ENCODE peak calls at places on chromosomes 3 and 15, in eight cellular contexts. K is astrocyte of the spinal cord, M is stomach, H is breast epithelium, O is vagina, V is AG09309, G is GM06990, A is kidney epithelial cell. N is an unnamed sample.

GRCh38 chr15:63600001-63600645 is 2.9 kb downstream of the FBXL22 start:
- DNase-seq in K (no peak), M (no peak), H (no peak), O (no peak), V (no peak), G (no peak), A (no peak), N (no peak)

GRCh38 chr3:148233403-148233802 is 464.3 kb upstream of the AGTR1 start:
- DNase-seq in K (peak), M (no peak), H (no peak), O (no peak), V (peak), G (no peak), A (no peak), N (no peak)

GRCh38 chr3:48788544-48789162 is 59.0 kb downstream of the PRKAR2A start:
- DNase-seq in K (no peak), M (no peak), H (no peak), O (no peak), V (no peak), G (no peak), A (no peak), N (peak)

GRCh38 chr15:66147440-66147839 is 106.1 kb downstream of the MEGF11 start:
- DNase-seq in K (no peak), M (no peak), H (no peak), O (no peak), V (no peak), G (no peak), A (no peak), N (peak)

GRCh38 chr15:31605467-31605931 is 278.9 kb downstream of the KLF13 start:
- DNase-seq in K (peak), M (no peak), H (no peak), O (no peak), V (no peak), G (no peak), A (no peak), N (peak)

GRCh38 chr15:98763179-98763578 is 114.8 kb downstream of the IGF1R start:
- DNase-seq in K (no peak), M (no peak), H (peak), O (no peak), V (no peak), G (no peak), A (no peak), N (no peak)

GRCh38 chr3:104438761-104439160 is 927.9 kb upstream of the ALCAM start:
- DNase-seq in K (no peak), M (no peak), H (no peak), O (no peak), V (no peak), G (no peak), A (no peak), N (no peak)

GRCh38 chr3:44003801-44004200 is 237.9 kb upstream of the TOPAZ1 start:
- DNase-seq in K (no peak), M (no peak), H (no peak), O (no peak), V (no peak), G (no peak), A (no peak), N (no peak)

GRCh38 chr3:34012102-34012461 is 213.7 kb downstream of the PDCD6IP start:
- DNase-seq in K (peak), M (no peak), H (no peak), O (no peak), V (peak), G (no peak), A (peak), N (no peak)

GRCh38 chr3:100004931-100005330 is 109.4 kb downstream of the FILIP1L start:
- DNase-seq in K (no peak), M (no peak), H (no peak), O (no peak), V (no peak), G (no peak), A (no peak), N (no peak)

GRCh38 chr15:59762558-59762957 is 73.4 kb upstream of the BNIP2 start:
- DNase-seq in K (no peak), M (no peak), H (no peak), O (no peak), V (no peak), G (no peak), A (no peak), N (no peak)

GRCh38 chr3:61634678-61635077 is 73.3 kb downstream of the PTPRG start:
- DNase-seq in K (no peak), M (no peak), H (no peak), O (no peak), V (no peak), G (no peak), A (no peak), N (no peak)

GRCh38 chr3:4999626-5000184 is 20.5 kb downstream of the BHLHE40 start:
- DNase-seq in K (no peak), M (no peak), H (peak), O (no peak), V (no peak), G (no peak), A (no peak), N (no peak)

GRCh38 chr3:64454179-64454578 is 228.9 kb upstream of the PRICKLE2 start:
- DNase-seq in K (peak), M (no peak), H (no peak), O (no peak), V (peak), G (no peak), A (no peak), N (no peak)

GRCh38 chr3:188915137-188915536 is 256.6 kb upstream of the TPRG1 start:
- DNase-seq in K (peak), M (no peak), H (no peak), O (no peak), V (no peak), G (no peak), A (no peak), N (no peak)

GRCh38 chr15:31975446-31976229 is 54.7 kb upstream of the CHRNA7 start:
- DNase-seq in K (no peak), M (no peak), H (no peak), O (no peak), V (no peak), G (no peak), A (no peak), N (no peak)

GRCh38 chr15:67735896-67736295 is 89.4 kb upstream of the SKOR1 start:
- DNase-seq in K (no peak), M (no peak), H (no peak), O (no peak), V (no peak), G (no peak), A (no peak), N (no peak)

GRCh38 chr15:74193905-74194304 is 8.7 kb downstream of the STRA6 start:
- DNase-seq in K (no peak), M (no peak), H (no peak), O (no peak), V (no peak), G (no peak), A (no peak), N (no peak)

GRCh38 chr3:49747792-49748480 is 24.2 kb upstream of the GMPPB start:
- DNase-seq in K (peak), M (no peak), H (no peak), O (no peak), V (peak), G (no peak), A (peak), N (no peak)

GRCh38 chr15:64636541-64636940 is 138.8 kb downstream of the RBPMS2 start:
- DNase-seq in K (no peak), M (no peak), H (no peak), O (no peak), V (no peak), G (no peak), A (no peak), N (no peak)

GRCh38 chr3:25581335-25581734 is 83.4 kb downstream of the TOP2B start:
- DNase-seq in K (no peak), M (no peak), H (no peak), O (no peak), V (no peak), G (no peak), A (no peak), N (no peak)

GRCh38 chr3:139797724-139798343 is 120.1 kb upstream of the NMNAT3 start:
- DNase-seq in K (peak), M (no peak), H (no peak), O (no peak), V (no peak), G (no peak), A (no peak), N (peak)

GRCh38 chr3:193826126-193826795 is 233.3 kb downstream of the OPA1 start:
- DNase-seq in K (peak), M (peak), H (peak), O (peak), V (no peak), G (no peak), A (peak), N (no peak)

GRCh38 chr15:91055548-91056331 is 33.3 kb upstream of the VPS33B start:
- DNase-seq in K (peak), M (peak), H (peak), O (peak), V (peak), G (no peak), A (peak), N (peak)

GRCh38 chr3:14047027-14047426 is 77.6 kb downstream of the CHCHD4 start:
- DNase-seq in K (no peak), M (no peak), H (no peak), O (no peak), V (no peak), G (no peak), A (no peak), N (no peak)

GRCh38 chr3:38644016-38644661 is 5.3 kb downstream of the SCN5A start:
- DNase-seq in K (no peak), M (peak), H (peak), O (no peak), V (no peak), G (no peak), A (no peak), N (no peak)

GRCh38 chr15:46365612-46366011 is 730.8 kb downstream of the SQOR start:
- DNase-seq in K (peak), M (no peak), H (no peak), O (no peak), V (peak), G (no peak), A (no peak), N (no peak)

GRCh38 chr3:50627407-50628051 is 10.6 kb downstream of the MAPKAPK3 start:
- DNase-seq in K (peak), M (peak), H (no peak), O (no peak), V (no peak), G (no peak), A (peak), N (no peak)

GRCh38 chr15:86915811-86916331 is 836.2 kb downstream of the AGBL1 start:
- DNase-seq in K (peak), M (no peak), H (no peak), O (no peak), V (peak), G (no peak), A (peak), N (peak)

GRCh38 chr3:99761415-99761981 is 56.2 kb upstream of the CMSS1 start:
- DNase-seq in K (no peak), M (no peak), H (no peak), O (no peak), V (no peak), G (no peak), A (no peak), N (no peak)

GRCh38 chr3:13528217-13528801 is 20.6 kb upstream of the FBLN2 start:
- DNase-seq in K (no peak), M (no peak), H (no peak), O (no peak), V (no peak), G (no peak), A (no peak), N (no peak)

GRCh38 chr15:61275901-61276300 is 46.8 kb upstream of the RORA start:
- DNase-seq in K (no peak), M (no peak), H (peak), O (no peak), V (no peak), G (no peak), A (no peak), N (no peak)

GRCh38 chr15:65833501-65834220 is 35.6 kb upstream of the RAB11A start:
- DNase-seq in K (no peak), M (peak), H (no peak), O (no peak), V (no peak), G (no peak), A (no peak), N (no peak)

GRCh38 chr15:45022871-45023658 is at the start of gene SORD:
- DNase-seq in K (peak), M (peak), H (peak), O (no peak), V (peak), G (peak), A (peak), N (peak)

GRCh38 chr3:23406576-23406975 is 203.4 kb downstream of the UBE2E2 start:
- DNase-seq in K (peak), M (no peak), H (no peak), O (no peak), V (no peak), G (no peak), A (no peak), N (no peak)

GRCh38 chr3:23404241-23404640 is 201.1 kb downstream of the UBE2E2 start:
- DNase-seq in K (no peak), M (no peak), H (no peak), O (no peak), V (no peak), G (no peak), A (no peak), N (no peak)

GRCh38 chr3:23402728-23403505 is 199.8 kb downstream of the UBE2E2 start:
- DNase-seq in K (peak), M (no peak), H (no peak), O (no peak), V (no peak), G (no peak), A (peak), N (peak)

DNA sequence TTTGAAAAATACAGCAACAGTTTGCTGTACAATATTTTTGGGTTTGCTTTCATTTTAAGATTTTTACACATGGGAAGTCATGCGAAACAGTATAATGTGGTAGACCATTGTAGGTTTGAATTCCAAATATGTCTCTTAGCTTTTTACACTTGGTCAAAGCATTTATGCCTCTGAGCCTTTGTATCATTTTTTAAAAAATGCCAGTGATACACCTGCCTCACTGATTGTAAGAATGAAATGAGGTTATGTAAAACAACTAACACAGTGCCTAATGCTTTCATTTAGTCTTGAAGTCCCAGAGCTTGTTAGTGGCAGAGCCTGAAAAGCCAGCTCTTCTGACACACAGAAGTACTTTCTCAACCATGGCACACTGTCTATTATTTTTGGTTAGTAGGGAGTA is 202.0 kb downstream of the UBE2E2 start:
- DNase-seq in K (no peak), M (no peak), H (no peak), O (no peak), V (no peak), G (no peak), A (no peak), N (no peak)
- H3K4me3 ChIP-seq in K (no peak), M (no peak), H (no peak), O (no peak), V (no peak), G (no peak), A (no peak), N (no peak)

GRCh38 chr3:2947536-2947935 is 162.6 kb downstream of the IL5RA start:
- DNase-seq in K (no peak), M (no peak), H (no peak), O (no peak), V (no peak), G (no peak), A (no peak), N (no peak)
- H3K4me3 ChIP-seq in K (no peak), M (no peak), H (no peak), O (no peak), V (no peak), G (no peak), A (no peak), N (no peak)

DNA sequence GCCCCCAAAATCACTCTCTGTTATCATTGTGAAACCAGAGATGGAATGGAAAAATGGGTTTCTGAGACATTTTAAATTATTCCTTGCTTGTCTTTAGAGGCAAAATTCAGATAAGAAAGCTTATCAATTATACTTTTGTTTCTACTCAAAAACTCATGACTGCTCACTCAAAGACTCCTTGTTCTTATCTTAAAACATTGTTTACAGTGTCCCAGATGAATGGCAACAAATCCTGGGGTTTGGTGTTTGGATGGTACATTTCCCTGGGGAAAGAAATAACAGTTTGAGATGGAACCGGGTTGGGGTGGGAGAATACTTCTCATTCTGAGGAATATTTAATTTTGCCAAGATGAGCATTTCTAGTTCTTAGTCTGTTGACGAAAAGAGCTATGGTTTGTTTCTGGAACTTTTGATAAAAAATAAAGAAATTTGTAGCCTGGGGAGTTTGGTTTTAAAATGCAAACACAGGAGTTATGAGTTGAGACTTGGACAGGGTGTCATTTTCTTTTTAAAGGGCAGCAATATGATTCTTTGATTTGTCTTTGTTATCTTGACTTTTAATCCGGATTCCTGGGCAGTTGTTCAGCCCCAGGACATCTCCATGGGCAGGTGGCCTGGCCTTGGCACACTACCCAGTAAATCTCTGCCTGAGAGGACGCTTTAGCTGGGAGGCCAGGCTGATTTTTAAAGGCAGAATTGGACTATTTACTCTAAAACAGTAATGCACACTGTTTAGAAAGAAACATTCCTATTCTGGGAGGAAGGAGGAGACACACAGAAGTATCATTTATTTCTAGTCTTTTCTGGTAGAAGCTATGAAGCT is 32.4 kb downstream of the BTD start:
- DNase-seq in K (peak), M (no peak), H (no peak), O (no peak), V (no peak), G (no peak), A (no peak), N (no peak)
- H3K4me3 ChIP-seq in K (no peak), M (no peak), H (no peak), O (no peak), V (no peak), G (no peak), A (no peak), N (no peak)

DNA sequence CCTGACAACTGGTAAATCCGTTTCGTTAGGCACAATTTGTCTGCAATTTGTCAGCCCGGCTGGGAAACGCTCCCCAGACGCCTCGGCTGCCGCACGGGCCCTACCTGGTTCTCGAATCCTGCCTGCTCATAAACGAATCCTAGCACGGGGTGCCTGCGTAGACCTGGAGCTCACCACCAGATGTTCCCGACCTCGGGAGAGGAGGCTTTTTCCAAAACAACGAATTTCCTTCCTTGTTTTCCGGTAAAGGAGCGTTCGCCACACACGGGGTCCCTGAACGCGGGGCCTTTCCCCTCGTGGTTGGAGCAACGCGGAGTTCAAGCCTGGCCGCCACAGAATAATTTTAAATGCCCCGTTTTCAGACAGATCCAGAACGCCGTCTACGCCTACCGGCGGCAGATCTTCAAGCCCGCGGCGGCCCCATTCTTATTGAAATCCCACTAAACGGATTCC is 1.1 kb downstream of the GATA2 start:
- DNase-seq in K (peak), M (no peak), H (no peak), O (no peak), V (no peak), G (no peak), A (no peak), N (no peak)
- H3K4me3 ChIP-seq in K (no peak), M (peak), H (peak), O (peak), V (no peak), G (no peak), A (no peak), N (no peak)

GRCh38 chr3:142941373-142942123 is 21.9 kb downstream of the PAQR9 start:
- DNase-seq in K (no peak), M (no peak), H (no peak), O (no peak), V (no peak), G (no peak), A (no peak), N (no peak)
- H3K4me3 ChIP-seq in K (no peak), M (no peak), H (no peak), O (no peak), V (no peak), G (no peak), A (no peak), N (no peak)

GRCh38 chr15:70109982-70110381 is 12.3 kb upstream of the TLE3 start:
- DNase-seq in K (no peak), M (no peak), H (no peak), O (no peak), V (no peak), G (no peak), A (no peak), N (no peak)

GRCh38 chr15:70113304-70113700 is 15.6 kb upstream of the TLE3 start:
- DNase-seq in K (no peak), M (peak), H (no peak), O (no peak), V (no peak), G (no peak), A (no peak), N (no peak)

GRCh38 chr15:70114226-70114625 is 16.5 kb upstream of the TLE3 start:
- DNase-seq in K (no peak), M (no peak), H (no peak), O (no peak), V (no peak), G (no peak), A (no peak), N (no peak)

GRCh38 chr15:70111203-70112017 is 13.7 kb upstream of the TLE3 start:
- DNase-seq in K (peak), M (peak), H (peak), O (no peak), V (peak), G (no peak), A (no peak), N (peak)

DNA sequence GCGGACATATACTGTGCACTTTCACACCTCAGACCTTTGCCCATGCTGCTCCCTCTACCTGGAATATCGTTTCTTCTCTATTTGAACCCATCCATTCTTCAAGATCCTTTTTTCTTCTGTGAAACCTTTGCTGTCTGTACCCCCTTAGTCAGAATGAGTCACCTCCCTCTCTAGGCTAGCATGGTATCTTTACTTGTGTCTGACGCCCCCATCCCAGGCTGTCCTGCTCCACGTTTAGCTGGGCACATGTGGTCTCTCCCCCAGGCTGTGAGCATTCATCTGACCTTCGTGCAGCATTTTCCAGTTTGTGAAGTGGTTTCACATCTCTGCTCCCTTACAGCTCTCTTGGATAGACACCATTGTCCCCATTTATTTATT is 14.3 kb upstream of the TLE3 start:
- DNase-seq in K (no peak), M (no peak), H (no peak), O (no peak), V (no peak), G (no peak), A (no peak), N (no peak)
- H3K4me3 ChIP-seq in K (no peak), M (no peak), H (peak), O (no peak), V (no peak), G (no peak), A (no peak), N (no peak)

GRCh38 chr3:184583345-184584000 is 21.9 kb downstream of the EPHB3 start:
- DNase-seq in K (no peak), M (no peak), H (no peak), O (no peak), V (no peak), G (no peak), A (no peak), N (no peak)
- H3K4me3 ChIP-seq in K (peak), M (peak), H (peak), O (peak), V (peak), G (no peak), A (peak), N (no peak)

N was measured in Jurkat, Clone E6-1.